ENCODE peak calls at places on chromosome 22, in four cellular contexts. A, D, V and Y are unnamed samples.

GRCh38 chr22:19085233-19086043 is 36.8 kb downstream of the DGCR2 start:
- DNase-seq in D (peak), A (no peak), V (no peak), Y (peak)

GRCh38 chr22:19879651-19879995 is 24.9 kb upstream of the GNB1L start:
- DNase-seq in V (no peak), A (no peak), D (no peak), Y (no peak)

GRCh38 chr22:32475428-32476010 is 908 bp downstream of the FBXO7 start:
- DNase-seq in V (peak), D (no peak), A (no peak), Y (peak)

GRCh38 chr22:37214431-37215025 is 2.3 kb upstream of the SSTR3 start:
- DNase-seq in A (no peak), V (no peak), D (no peak), Y (peak)

GRCh38 chr22:20011993-20012740 is 4.5 kb downstream of the ARVCF start:
- DNase-seq in V (no peak), A (no peak), D (no peak), Y (no peak)

GRCh38 chr22:26573026-26573662 is 16.8 kb downstream of the TPST2 start:
- DNase-seq in D (no peak), V (peak), A (no peak), Y (peak)

GRCh38 chr22:22841598-22841997 is 46.0 kb upstream of the IGLL5 start:
- DNase-seq in V (no peak), A (no peak), D (no peak), Y (no peak)

GRCh38 chr22:46379301-46379930 is 43.9 kb downstream of the TRMU start:
- DNase-seq in D (no peak), A (no peak), V (no peak), Y (peak)

GRCh38 chr22:20524004-20524481 is 16.6 kb downstream of the MED15 start:
- DNase-seq in A (no peak), V (no peak), D (no peak), Y (peak)

GRCh38 chr22:41288245-41288946 is 2.4 kb upstream of the RANGAP1 start:
- DNase-seq in V (peak), A (no peak), D (peak), Y (peak)

GRCh38 chr22:46737105-46737975 is 712 bp downstream of the CERK start:
- DNase-seq in V (peak), A (no peak), D (peak), Y (no peak)

GRCh38 chr22:19522190-19522880 is 1.9 kb downstream of the CLDN5 start:
- DNase-seq in A (no peak), V (no peak), D (no peak), Y (peak)

GRCh38 chr22:26172389-26172990 is 3.2 kb downstream of the SEZ6L start:
- DNase-seq in V (peak), D (peak), A (no peak), Y (peak)

GRCh38 chr22:38413085-38414008 is 41.7 kb downstream of the KCNJ4 start:
- DNase-seq in V (peak), A (no peak), D (no peak), Y (no peak)
- TF ChIP-seq CTCF in V (no peak), A (no peak), D (no peak), Y (no peak)

DNA sequence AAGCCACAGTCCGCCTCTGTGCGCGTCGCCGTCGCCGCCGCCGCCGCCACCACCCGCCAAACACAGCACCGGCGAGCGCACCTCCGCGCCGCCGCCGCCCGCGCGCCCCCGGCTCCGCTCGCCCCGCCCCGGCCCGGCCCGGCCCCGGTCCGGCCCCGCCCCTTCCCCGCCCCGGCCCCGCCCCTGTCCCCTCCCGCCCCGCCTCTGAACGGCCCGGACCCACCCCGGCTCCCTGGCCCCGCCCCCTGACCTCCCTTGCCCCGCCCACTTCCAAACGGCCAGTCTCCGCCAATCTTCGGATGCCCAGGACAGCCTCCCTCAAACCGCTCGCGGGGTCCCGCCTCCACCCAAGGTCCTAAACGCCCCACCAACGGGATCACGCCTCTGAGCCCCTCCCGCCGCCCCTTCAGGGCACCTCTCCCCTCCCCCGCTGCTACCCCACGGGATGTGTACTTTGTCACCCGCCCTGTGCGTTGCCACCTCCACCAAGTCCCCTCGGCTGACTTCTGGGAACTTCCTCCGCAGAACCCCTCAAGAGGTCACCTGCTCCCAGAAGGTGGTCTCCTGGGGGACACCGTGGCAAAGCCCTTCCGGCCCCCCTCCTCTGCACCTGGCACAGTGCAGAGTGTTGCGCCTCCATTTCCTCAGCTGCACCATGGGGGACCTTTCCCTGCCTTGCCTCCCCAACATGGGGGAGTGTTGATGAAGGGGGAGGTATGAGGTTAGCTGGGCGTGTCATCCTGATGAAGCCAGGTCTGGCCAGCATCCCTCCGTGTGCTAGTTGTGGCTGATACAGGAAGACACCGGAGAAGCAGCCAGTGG is at the start of gene KIAA0930:
- DNase-seq in V (peak), D (peak), A (no peak), Y (peak)
- TF ChIP-seq POLR2A in V (no peak), D (peak), A (no peak), Y (peak)

GRCh38 chr22:35739642-35740041 is 22.0 kb downstream of the APOL5 start:
- DNase-seq in A (no peak), V (no peak), D (no peak), Y (no peak)
- H3K27ac ChIP-seq in A (no peak), V (no peak), D (no peak), Y (no peak)

DNA sequence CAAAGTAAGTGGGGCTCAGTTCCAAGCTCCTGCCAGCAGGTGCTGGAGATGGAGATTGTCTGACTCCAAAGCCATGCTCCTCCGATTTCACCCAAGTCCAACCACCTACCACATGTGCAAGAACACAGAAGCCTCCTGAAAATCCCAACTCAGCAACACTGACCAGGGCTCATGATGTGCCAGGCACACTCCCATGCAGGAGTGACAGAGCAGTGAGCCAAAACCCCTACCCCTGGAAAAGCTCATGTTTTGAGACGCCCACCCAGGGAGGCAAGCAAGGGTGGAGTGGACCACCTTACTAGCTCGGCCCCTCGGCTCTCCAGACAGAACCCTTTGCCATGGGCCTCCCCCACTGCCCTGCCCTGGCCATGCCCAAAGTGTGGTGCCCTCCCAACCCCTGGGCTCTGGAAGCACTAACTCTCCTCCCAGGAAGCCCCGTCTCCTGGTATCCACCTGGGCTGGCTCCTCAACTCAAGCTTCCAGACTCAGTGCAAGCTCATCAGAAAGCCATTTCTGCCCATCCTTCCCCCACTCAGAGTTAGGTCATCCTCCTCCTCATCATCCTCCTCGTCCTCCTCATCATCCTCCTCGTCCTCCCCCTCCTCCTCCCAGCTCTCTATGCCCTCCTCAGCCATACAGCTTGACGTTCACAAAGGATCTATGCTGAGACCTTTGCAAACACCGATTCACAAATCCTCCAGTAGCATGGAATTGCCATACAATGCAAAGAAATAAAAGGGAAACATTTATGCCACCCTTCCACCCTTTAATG is 154.9 kb downstream of the MPPED1 start:
- DNase-seq in D (no peak), A (no peak), V (no peak), Y (no peak)
- TF ChIP-seq CTCF in D (no peak), A (no peak), V (no peak), Y (no peak)

DNA sequence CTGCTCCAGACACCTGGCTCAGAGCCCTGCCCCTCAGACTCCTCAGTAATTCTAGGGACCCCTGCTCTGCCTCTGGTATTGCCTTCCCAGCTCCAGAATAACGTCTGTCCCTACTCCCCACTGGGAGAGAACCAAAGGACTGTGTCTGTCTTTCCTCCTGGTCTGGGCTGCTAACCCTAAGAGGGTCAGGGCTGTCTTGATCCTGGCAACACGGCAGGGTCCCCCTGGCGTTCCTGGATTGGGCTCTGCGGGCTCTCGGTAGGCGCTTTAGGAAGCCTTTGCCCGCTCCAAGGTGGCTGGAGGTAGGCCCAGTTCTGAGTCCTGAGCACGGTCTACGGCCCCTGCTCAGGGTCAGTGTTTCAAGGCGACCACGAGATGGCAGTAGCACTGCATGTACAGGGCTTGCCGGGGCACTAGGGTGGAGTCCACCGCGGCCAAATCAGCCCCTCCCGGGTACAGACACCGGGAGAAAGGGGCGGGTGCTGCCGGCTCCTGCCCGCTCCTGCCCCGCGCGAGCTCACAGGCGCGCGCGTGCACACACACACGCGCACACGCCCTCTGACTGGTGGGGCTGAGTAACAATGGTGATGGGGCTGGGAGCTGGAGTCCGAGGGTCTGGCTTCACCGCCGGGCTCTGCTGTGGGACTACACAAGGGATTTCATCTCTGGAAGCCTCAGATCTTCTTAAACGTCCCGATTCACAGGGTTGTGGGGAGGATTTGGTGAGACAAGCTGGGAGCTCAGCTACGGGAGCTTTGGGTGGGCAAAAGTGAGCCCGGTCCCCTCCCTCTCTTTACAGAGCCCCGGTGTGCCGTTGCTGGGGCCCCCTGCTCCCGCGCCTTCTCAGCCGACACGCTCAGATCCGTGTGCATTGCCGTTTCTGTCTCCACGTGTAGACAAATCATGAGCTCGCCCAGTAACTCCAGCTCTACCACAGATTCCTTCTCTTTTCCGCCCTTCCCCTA is 30.1 kb upstream of the HMOX1 start:
- DNase-seq in D (peak), V (peak), A (peak), Y (peak)
- TF ChIP-seq POLR2A in D (peak), V (peak), A (no peak), Y (no peak)

GRCh38 chr22:31326877-31327276 is 19.3 kb downstream of the PATZ1 start:
- DNase-seq in V (no peak), D (no peak), A (no peak), Y (no peak)

GRCh38 chr22:31329029-31329428 is 17.1 kb downstream of the PATZ1 start:
- DNase-seq in V (no peak), A (no peak), D (no peak), Y (no peak)

GRCh38 chr22:31328545-31328960 is 17.6 kb downstream of the PATZ1 start:
- DNase-seq in A (no peak), V (no peak), D (no peak), Y (no peak)

GRCh38 chr22:31329453-31330215 is 16.5 kb downstream of the PATZ1 start:
- DNase-seq in A (no peak), D (no peak), V (no peak), Y (peak)

DNA sequence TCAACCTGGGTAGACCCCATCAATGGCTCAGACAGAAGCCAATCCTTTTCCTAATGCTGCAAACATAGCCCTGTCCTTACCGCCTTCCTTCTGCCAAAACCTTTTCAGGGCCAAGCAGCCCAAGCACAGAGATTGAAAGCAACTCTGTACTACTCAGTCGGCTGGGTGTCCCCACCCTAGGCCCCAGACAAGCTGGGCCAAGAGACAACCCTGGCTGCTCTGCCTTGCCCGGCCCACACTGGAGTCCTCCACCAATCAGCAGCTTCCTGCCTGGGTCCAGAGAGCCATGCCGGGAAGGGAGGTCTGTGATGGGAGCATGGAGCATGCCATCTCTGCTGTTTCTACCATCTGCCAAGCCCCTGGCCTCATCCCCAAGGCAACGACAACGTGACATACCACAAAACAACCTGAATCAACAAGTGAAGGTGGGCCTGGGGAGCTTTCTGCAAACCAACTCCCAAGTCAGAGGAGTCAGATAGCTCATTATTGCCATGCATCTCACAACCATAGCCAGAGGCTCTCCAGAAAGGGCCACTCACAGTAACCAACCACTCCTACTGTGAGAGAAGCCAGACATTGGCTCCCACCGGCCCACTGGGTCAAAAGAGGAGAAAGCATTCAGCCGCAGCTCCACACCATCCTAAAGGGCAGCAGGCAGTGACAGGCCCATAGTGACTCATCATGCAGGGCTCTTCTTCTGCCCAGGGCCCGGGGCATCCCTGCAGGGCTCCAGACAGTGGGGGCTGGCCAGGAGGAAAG is 18.2 kb downstream of the PATZ1 start:
- DNase-seq in V (no peak), D (no peak), A (no peak), Y (no peak)
- H3K27ac ChIP-seq in V (no peak), D (no peak), A (no peak), Y (no peak)

GRCh38 chr22:49214976-49215375 is 612.7 kb downstream of the BRD1 start:
- DNase-seq in A (no peak), D (no peak), V (peak), Y (peak)
- TF ChIP-seq CTCF in A (no peak), D (no peak), V (no peak), Y (no peak)

GRCh38 chr22:24189249-24190158 is 8.2 kb downstream of the SUSD2 start:
- DNase-seq in V (peak), A (no peak), D (peak), Y (peak)
- TF ChIP-seq POLR2A in V (no peak), A (no peak), D (no peak), Y (no peak)